ENCODE peak calls at places on chromosomes 3 and 15, in ten cellular contexts. M, A, C, D, Z, W, E, J, F and K are unnamed samples.

GRCh38 chr3:70554170-70554569 is 241.7 kb upstream of the MDFIC2 start:
- DNase-seq in E (no peak), M (no peak), D (peak; percentile 68), J (no peak), Z (no peak), C (peak; percentile 40), A (peak; percentile 6), F (no peak), W (peak; percentile 17), K (no peak)

GRCh38 chr3:87435926-87436630 is 159.7 kb upstream of the POU1F1 start:
- DNase-seq in F (no peak), J (no peak), W (no peak), E (no peak), Z (no peak), A (no peak), D (peak; percentile 9), M (no peak), C (no peak), K (no peak)

GRCh38 chr15:63576441-63576840 is 20.7 kb upstream of the FBXL22 start:
- DNase-seq in D (no peak), C (no peak), F (no peak), Z (no peak), M (no peak), A (peak; percentile 32), W (no peak), J (no peak), E (no peak), K (no peak)

GRCh38 chr3:57735405-57735804 is 20.7 kb upstream of the SLMAP start:
- DNase-seq in Z (no peak), A (no peak), C (no peak), F (no peak), J (no peak), E (no peak), D (no peak), M (no peak), W (no peak), K (no peak)

GRCh38 chr3:150410311-150411105 is 2.4 kb downstream of the TSC22D2 start:
- DNase-seq in Z (peak; percentile 91), E (peak; percentile 21), J (peak; percentile 44), W (peak; percentile 47), F (no peak), M (peak; percentile 82), C (no peak), D (peak; percentile 61), A (peak; percentile 46), K (peak; percentile 58)

GRCh38 chr15:58026552-58026951 is 39.0 kb downstream of the ALDH1A2 start:
- DNase-seq in F (no peak), D (no peak), J (no peak), W (no peak), E (no peak), Z (no peak), C (no peak), M (no peak), A (no peak), K (no peak)

GRCh38 chr15:90201150-90201943 is at the start of gene SEMA4B:
- DNase-seq in D (peak; percentile 77), F (no peak), W (peak; percentile 56), C (no peak), Z (peak; percentile 97), M (peak; percentile 89), E (peak; percentile 73), J (peak; percentile 67), A (peak; percentile 53), K (peak; percentile 87)

GRCh38 chr3:58071480-58071971 is 63.3 kb downstream of the FLNB start:
- DNase-seq in E (no peak), D (no peak), F (no peak), W (no peak), A (no peak), Z (no peak), M (no peak), C (no peak), J (no peak), K (peak; percentile 37)

GRCh38 chr15:76139368-76140068 is 79.7 kb downstream of the TMEM266 start:
- DNase-seq in F (peak; percentile 39), E (peak; percentile 40), D (peak; percentile 79), W (peak; percentile 86), A (peak; percentile 70), Z (no peak), J (peak; percentile 75), M (peak; percentile 83), C (peak; percentile 78), K (peak; percentile 89)

GRCh38 chr3:32816439-32817194 is 1.2 kb upstream of the TRIM71 start:
- DNase-seq in W (peak; percentile 19), Z (peak; percentile 77), J (no peak), M (peak; percentile 79), F (no peak), A (peak; percentile 16), C (no peak), D (peak; percentile 40), E (no peak), K (no peak)
- H3K4me3 ChIP-seq in W (peak overlapping the region; percentile 48), Z (peak overlapping the region; percentile 39), J (peak overlapping the region; percentile 35), M (peak overlapping the region; percentile 38), F (peak overlapping the region; percentile 32), A (peak overlapping the region; percentile 12), C (peak overlapping the region; percentile 44), D (peak overlapping the region; percentile 46), E (no peak overlapping the region), K (no peak overlapping the region)

GRCh38 chr15:96340348-96340610 is 9.8 kb downstream of the NR2F2 start:
- DNase-seq in E (no peak), M (no peak), J (no peak), D (no peak), C (no peak), Z (no peak), F (no peak), A (peak; percentile 27), W (no peak), K (no peak)
- H3K27ac ChIP-seq in E (no peak overlapping the region), M (peak overlapping the region; percentile 45), J (peak overlapping the region; percentile 99), D (peak overlapping the region; percentile 77), C (peak overlapping the region; percentile 77), Z (peak overlapping the region; percentile 91), F (peak overlapping the region; percentile 86), A (peak overlapping the region; percentile 89), W (no peak overlapping the region), K (peak overlapping the region; percentile 61)

GRCh38 chr15:51251591-51251990 is 86.8 kb downstream of the CYP19A1 start:
- DNase-seq in M (no peak), E (no peak), W (no peak), Z (no peak), J (no peak), D (no peak), C (no peak), F (no peak), A (no peak), K (no peak)

GRCh38 chr15:51250217-51251011 is 88.0 kb downstream of the CYP19A1 start:
- DNase-seq in M (no peak), C (no peak), W (no peak), E (no peak), J (no peak), D (no peak), A (no peak), Z (no peak), F (no peak), K (no peak)

GRCh38 chr15:51260262-51260661 is 78.1 kb downstream of the CYP19A1 start:
- DNase-seq in C (no peak), W (peak; percentile 65), E (no peak), D (peak; percentile 88), Z (no peak), A (no peak), J (no peak), M (no peak), F (no peak), K (no peak)

GRCh38 chr15:51253385-51253784 is 85.0 kb downstream of the CYP19A1 start:
- DNase-seq in A (peak; percentile 21), F (no peak), M (no peak), Z (no peak), J (no peak), C (no peak), E (no peak), D (peak; percentile 47), W (no peak), K (no peak)

GRCh38 chr15:51255533-51255932 is 82.9 kb downstream of the CYP19A1 start:
- DNase-seq in A (no peak), Z (no peak), W (no peak), F (no peak), M (no peak), D (no peak), C (no peak), E (no peak), J (no peak), K (peak; percentile 61)
- H3K27me3 ChIP-seq in A (peaks cover 23% of the 10 kb centered on the region), Z (no peaks in the 10 kb centered on the region), W (no peaks in the 10 kb centered on the region), F (peaks cover 26% of the 10 kb centered on the region), M (no peaks in the 10 kb centered on the region), D (no peaks in the 10 kb centered on the region), C (peaks cover 1% of the 10 kb centered on the region), E (no peaks in the 10 kb centered on the region), J (no peaks in the 10 kb centered on the region), K (no peaks in the 10 kb centered on the region)

GRCh38 chr15:65980824-65981456 is 111.6 kb downstream of the RAB11A start:
- DNase-seq in E (no peak), W (peak; percentile 89), D (peak; percentile 81), Z (no peak), A (peak; percentile 52), J (peak; percentile 44), M (peak; percentile 77), F (peak; percentile 44), C (peak; percentile 80), K (peak; percentile 79)

GRCh38 chr15:65982941-65983340 is 113.7 kb downstream of the RAB11A start:
- DNase-seq in F (no peak), J (no peak), Z (no peak), E (no peak), M (peak; percentile 27), A (no peak), D (no peak), C (no peak), W (no peak), K (no peak)

GRCh38 chr15:65979316-65979715 is 110.0 kb downstream of the RAB11A start:
- DNase-seq in W (no peak), D (peak; percentile 12), F (no peak), E (no peak), M (peak; percentile 55), C (peak; percentile 9), Z (peak; percentile 47), J (no peak), A (no peak), K (no peak)

GRCh38 chr15:65979837-65980236 is 110.5 kb downstream of the RAB11A start:
- DNase-seq in D (no peak), W (no peak), A (no peak), J (no peak), C (no peak), E (no peak), Z (no peak), F (no peak), M (peak; percentile 13), K (no peak)

GRCh38 chr15:65981837-65982696 is 112.8 kb downstream of the RAB11A start:
- DNase-seq in Z (peak; percentile 86), C (no peak), D (no peak), J (no peak), M (peak; percentile 61), W (no peak), A (no peak), E (peak; percentile 35), F (no peak), K (peak; percentile 34)
- H3K4me3 ChIP-seq in Z (peak overlapping the region; percentile 6), C (no peak overlapping the region), D (no peak overlapping the region), J (no peak overlapping the region), M (no peak overlapping the region), W (peak overlapping the region; percentile 33), A (no peak overlapping the region), E (peak overlapping the region; percentile 19), F (no peak overlapping the region), K (no peak overlapping the region)

GRCh38 chr3:4981688-4982494 is 2.7 kb downstream of the BHLHE40 start:
- DNase-seq in Z (no peak), C (peak; percentile 59), E (no peak), J (no peak), M (no peak), A (peak; percentile 72), W (peak; percentile 81), F (no peak), D (peak; percentile 87), K (peak; percentile 60)
- H3K27ac ChIP-seq in Z (peak overlapping the region; percentile 99), C (peak overlapping the region; percentile 95), E (peak overlapping the region; percentile 81), J (peak overlapping the region; percentile 99), M (peak overlapping the region; percentile 87), A (peak overlapping the region; percentile 100), W (no peak overlapping the region), F (no peak overlapping the region), D (peak overlapping the region; percentile 98), K (peak overlapping the region; percentile 99)